ENCODE peak calls at places on chromosomes 6 and 20, in seven cellular contexts. B is suprapubic skin, G is A673, S is body of pancreas, I is kidney epithelial cell, J is cardiac fibroblast, W is GM12878. Y is an unnamed sample.

GRCh38 chr20:14706555-14706954 is 369.1 kb upstream of the FLRT3 start:
- DNase-seq in B (no peak), G (no peak), S (no peak), I (no peak), J (no peak), W (no peak), Y (no peak)

GRCh38 chr20:46250772-46251171 is 57.5 kb downstream of the CDH22 start:
- DNase-seq in B (no peak), G (no peak), S (no peak), I (no peak), J (no peak), W (no peak), Y (no peak)

GRCh38 chr6:147167009-147167408 is 37.2 kb upstream of the STXBP5 start:
- DNase-seq in B (no peak), G (no peak), S (no peak), I (no peak), J (no peak), W (no peak), Y (no peak)

GRCh38 chr6:149170564-149171452 is 146.7 kb upstream of the TAB2 start:
- DNase-seq in B (no peak), G (peak), S (no peak), I (no peak), J (peak), W (no peak), Y (peak)

GRCh38 chr6:130598021-130598989 is 228.9 kb upstream of the SMLR1 start:
- DNase-seq in B (no peak), G (no peak), S (no peak), I (no peak), J (peak), W (no peak), Y (peak)

GRCh38 chr6:147285087-147285855 is 81.1 kb downstream of the STXBP5 start:
- DNase-seq in B (no peak), G (peak), S (no peak), I (no peak), J (peak), W (no peak), Y (peak)

GRCh38 chr20:38905375-38905774 is 20.8 kb upstream of the FAM83D start:
- DNase-seq in B (no peak), G (no peak), S (no peak), I (no peak), J (no peak), W (no peak), Y (peak)

GRCh38 chr6:49805246-49805645 is 18.2 kb upstream of the PGK2 start:
- DNase-seq in B (no peak), G (no peak), S (no peak), I (no peak), J (no peak), W (no peak), Y (no peak)

GRCh38 chr6:15770347-15771143 is 107.7 kb upstream of the DTNBP1 start:
- DNase-seq in B (no peak), G (no peak), S (no peak), I (peak), J (peak), W (peak), Y (peak)

GRCh38 chr6:38973178-38974057 is 75.2 kb upstream of the GLP1R start:
- DNase-seq in B (no peak), G (peak), S (peak), I (peak), J (peak), W (peak), Y (peak)

GRCh38 chr20:57620274-57620990 is at the start of gene ZBP1:
- DNase-seq in B (no peak), G (no peak), S (peak), I (no peak), J (no peak), W (peak), Y (no peak)

GRCh38 chr6:158002249-158002950 is 20.7 kb downstream of the SYNJ2 start:
- DNase-seq in B (peak), G (no peak), S (no peak), I (no peak), J (no peak), W (no peak), Y (no peak)

GRCh38 chr6:44255848-44256247 is 1.5 kb downstream of the SLC35B2 start:
- DNase-seq in B (no peak), G (no peak), S (no peak), I (no peak), J (no peak), W (no peak), Y (no peak)

GRCh38 chr6:139296927-139297326 is 5.1 kb upstream of the TXLNB start:
- DNase-seq in B (no peak), G (no peak), S (no peak), I (peak), J (peak), W (no peak), Y (peak)

GRCh38 chr6:151641028-151641427 is 147.2 kb downstream of the CCDC170 start:
- DNase-seq in B (no peak), G (no peak), S (no peak), I (no peak), J (no peak), W (no peak), Y (no peak)

GRCh38 chr20:60899320-60899719 is 352.7 kb upstream of the CDH4 start:
- DNase-seq in B (no peak), G (no peak), S (no peak), I (no peak), J (no peak), W (no peak), Y (no peak)

GRCh38 chr20:60892095-60892813 is 359.8 kb upstream of the CDH4 start:
- DNase-seq in B (no peak), G (no peak), S (no peak), I (no peak), J (no peak), W (no peak), Y (no peak)

GRCh38 chr20:60900581-60900980 is 351.5 kb upstream of the CDH4 start:
- DNase-seq in B (no peak), G (no peak), S (no peak), I (no peak), J (no peak), W (no peak), Y (no peak)

DNA sequence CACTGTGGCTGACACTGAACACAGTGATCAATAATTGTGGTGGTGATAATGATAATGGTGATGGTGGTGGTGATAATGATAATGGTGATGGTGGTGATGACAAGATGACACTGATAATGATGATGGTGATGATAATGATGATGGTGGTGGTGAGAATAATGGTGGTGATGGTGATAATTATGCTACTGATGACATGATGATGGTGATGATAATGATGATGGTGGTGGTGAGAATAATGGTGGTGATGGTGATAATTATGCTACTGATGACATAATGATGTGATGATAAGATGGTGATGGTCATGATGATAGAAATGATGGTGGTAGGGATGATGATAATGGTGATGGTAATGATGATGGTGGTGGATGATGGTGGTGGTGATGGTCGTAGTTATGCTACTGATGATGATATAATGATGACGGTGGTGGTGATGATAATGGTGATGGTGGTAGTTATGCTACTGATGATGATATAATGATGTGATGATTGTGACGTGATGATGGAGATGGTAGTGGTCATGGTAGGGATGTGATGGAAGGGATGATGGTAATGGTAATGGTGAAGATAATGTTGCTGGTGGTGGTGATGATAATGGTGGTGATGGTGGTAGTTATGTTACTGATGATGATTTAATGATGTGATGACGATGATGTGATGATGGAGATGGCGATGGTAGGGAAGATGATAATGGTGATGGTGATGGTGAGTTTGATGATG is 356.5 kb upstream of the CDH4 start:
- DNase-seq in B (no peak), G (no peak), S (no peak), I (no peak), J (no peak), W (no peak), Y (no peak)
- TF ChIP-seq CTCF in B (no peak), G (no peak), S (no peak), I (no peak), J (no peak), W (no peak), Y (no peak)

DNA sequence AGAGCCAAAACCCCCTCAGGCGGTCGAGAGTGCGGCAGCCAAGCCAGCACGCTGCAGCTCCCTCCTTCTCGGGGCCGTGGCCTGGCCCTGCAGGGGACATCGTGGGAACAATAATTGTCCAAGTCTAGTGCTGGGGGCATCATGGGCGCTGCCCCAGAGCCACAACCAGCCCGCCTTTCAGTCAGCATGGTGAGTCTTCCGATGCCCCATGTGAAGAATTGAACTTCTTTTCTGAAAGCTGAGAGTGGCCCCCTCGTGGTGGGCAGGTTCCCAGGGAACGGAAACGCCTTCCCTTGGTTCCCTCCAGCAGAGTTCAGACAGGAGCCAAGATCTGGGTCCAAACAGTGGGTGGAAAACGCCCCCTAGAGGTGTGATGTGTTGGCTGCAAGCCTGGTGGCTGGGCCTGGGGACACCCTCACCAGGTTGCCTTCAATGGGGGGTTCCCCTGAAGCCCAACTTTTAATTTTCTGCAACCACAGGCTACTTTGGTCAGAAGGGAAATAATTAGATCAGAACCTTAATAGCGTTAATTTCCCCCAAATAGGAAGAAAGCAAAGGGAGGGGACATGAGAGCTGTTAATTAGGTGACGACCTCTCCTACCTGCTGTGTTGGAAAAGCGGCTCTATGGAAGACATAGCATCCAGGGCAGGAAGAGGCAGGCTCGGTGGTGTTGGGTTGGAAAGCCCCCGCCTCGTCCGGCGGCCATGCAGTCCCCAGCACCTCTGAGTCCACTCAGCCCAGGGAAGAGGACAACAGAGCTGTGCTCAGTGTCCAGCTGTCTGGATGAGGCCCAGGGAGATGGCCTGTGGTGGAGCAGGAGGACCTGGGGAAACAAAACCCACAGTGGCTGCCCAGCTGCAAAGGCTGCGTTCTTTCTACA is 4.7 kb upstream of the MRGBP start:
- DNase-seq in B (peak), G (peak), S (peak), I (no peak), J (peak), W (no peak), Y (peak)
- H3K4me3 ChIP-seq in B (no peak), G (no peak), S (no peak), I (no peak), J (no peak), W (no peak), Y (no peak)

GRCh38 chr6:36920049-36920448 is 34.3 kb downstream of the C6orf89 start:
- DNase-seq in B (no peak), G (no peak), S (peak), I (no peak), J (no peak), W (no peak), Y (no peak)
- TF ChIP-seq CTCF in B (no peak), G (no peak), S (no peak), I (no peak), J (no peak), W (no peak), Y (no peak)

GRCh38 chr6:82492134-82492533 is 128.5 kb downstream of the TPBG start:
- DNase-seq in B (no peak), G (no peak), S (no peak), I (no peak), J (no peak), W (no peak), Y (no peak)
- H3K4me3 ChIP-seq in B (no peak), G (no peak), S (no peak), I (no peak), J (no peak), W (no peak), Y (no peak)

DNA sequence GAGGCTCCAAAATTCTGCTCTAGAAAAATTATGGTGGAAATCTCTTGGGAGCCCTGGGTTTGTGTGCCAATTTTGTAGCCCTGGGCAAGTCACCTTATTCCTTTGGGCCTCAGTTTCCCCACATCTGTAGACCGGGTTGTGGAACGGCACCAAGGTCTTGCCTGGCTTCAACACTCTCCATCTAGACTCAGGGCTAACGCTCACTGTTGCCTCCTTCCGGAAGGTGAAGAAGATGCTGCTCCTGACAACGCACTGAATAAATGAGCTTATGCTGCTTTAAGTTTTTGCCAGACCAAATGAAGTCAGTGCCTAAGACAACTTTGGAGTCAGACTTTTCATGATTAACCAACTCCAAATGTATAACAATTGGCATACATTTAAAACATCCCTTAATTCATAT is 53.1 kb downstream of the PSMG4 start:
- DNase-seq in B (no peak), G (no peak), S (no peak), I (no peak), J (no peak), W (no peak), Y (no peak)
- TF ChIP-seq CTCF in B (no peak), G (no peak), S (no peak), I (no peak), J (no peak), W (no peak), Y (no peak)

GRCh38 chr6:53464942-53465460 is 79.9 kb downstream of the GCLC start:
- DNase-seq in B (no peak), G (no peak), S (peak), I (no peak), J (peak), W (no peak), Y (peak)

GRCh38 chr6:53464483-53464882 is 80.4 kb downstream of the GCLC start:
- DNase-seq in B (no peak), G (no peak), S (no peak), I (no peak), J (no peak), W (no peak), Y (no peak)

GRCh38 chr6:53458097-53458866 is 86.6 kb downstream of the GCLC start:
- DNase-seq in B (no peak), G (no peak), S (no peak), I (no peak), J (no peak), W (no peak), Y (no peak)

GRCh38 chr6:53461041-53461656 is 83.8 kb downstream of the GCLC start:
- DNase-seq in B (no peak), G (no peak), S (no peak), I (no peak), J (no peak), W (peak), Y (no peak)

DNA sequence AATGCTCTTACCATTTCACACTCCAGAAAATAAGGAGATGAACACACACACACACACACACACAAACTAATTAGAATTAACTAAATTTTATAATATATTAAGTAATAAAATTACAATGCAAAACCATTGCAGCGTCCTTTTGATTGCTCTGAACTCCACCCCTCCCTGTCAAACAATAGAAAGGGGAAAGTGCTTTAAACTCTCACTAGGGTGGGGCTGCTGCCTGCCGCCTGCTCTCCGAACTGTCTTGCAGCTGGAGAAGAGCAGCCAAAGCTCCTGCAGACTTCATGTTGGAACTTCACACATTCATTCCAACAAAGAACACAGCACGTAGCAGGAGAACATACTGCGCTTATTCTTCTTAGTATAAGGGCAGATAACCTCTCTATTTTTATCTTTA is 83.2 kb downstream of the GCLC start:
- DNase-seq in B (no peak), G (no peak), S (no peak), I (no peak), J (no peak), W (no peak), Y (no peak)
- H3K4me3 ChIP-seq in B (no peak), G (no peak), S (no peak), I (no peak), J (no peak), W (no peak), Y (no peak)

GRCh38 chr20:9889270-9889981 is 50.5 kb upstream of the PAK5 start:
- DNase-seq in B (no peak), G (peak), S (no peak), I (no peak), J (no peak), W (peak), Y (no peak)

GRCh38 chr20:9886227-9886626 is 47.4 kb upstream of the PAK5 start:
- DNase-seq in B (no peak), G (no peak), S (no peak), I (no peak), J (no peak), W (no peak), Y (peak)

GRCh38 chr20:9884061-9884460 is 45.2 kb upstream of the PAK5 start:
- DNase-seq in B (no peak), G (peak), S (no peak), I (no peak), J (no peak), W (no peak), Y (no peak)

DNA sequence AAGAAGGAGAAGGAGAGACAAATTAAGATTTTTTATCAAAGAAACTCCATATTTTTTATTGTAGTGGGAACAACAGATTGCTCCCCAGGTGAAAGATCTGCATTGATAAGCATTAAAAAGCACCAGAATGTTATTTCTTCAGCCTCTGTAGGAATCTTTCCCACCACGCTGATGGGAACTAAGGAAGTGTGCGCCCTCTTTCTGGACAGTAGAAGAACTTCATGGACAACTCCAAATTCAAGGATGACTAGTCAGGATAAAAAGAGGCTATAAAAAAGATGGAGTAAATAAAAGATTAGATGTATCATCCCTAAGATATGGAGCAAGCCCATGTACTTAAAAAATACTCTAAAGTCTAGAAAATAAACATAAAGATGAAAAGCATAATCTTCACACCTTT is 45.8 kb upstream of the PAK5 start:
- DNase-seq in B (no peak), G (peak), S (no peak), I (no peak), J (no peak), W (no peak), Y (peak)
- TF ChIP-seq CTCF in B (no peak), G (peak), S (no peak), I (peak), J (no peak), W (no peak), Y (no peak)

GRCh38 chr6:3229566-3230274 is 2.3 kb upstream of the TUBB2B start:
- DNase-seq in B (no peak), G (no peak), S (no peak), I (no peak), J (no peak), W (no peak), Y (no peak)
- H3K4me3 ChIP-seq in B (peak), G (peak), S (no peak), I (no peak), J (no peak), W (peak), Y (no peak)

GRCh38 chr20:36267605-36268500 is 31.6 kb downstream of the AAR2 start:
- DNase-seq in B (no peak), G (no peak), S (no peak), I (no peak), J (no peak), W (no peak), Y (no peak)
- TF ChIP-seq CTCF in B (no peak), G (no peak), S (no peak), I (no peak), J (no peak), W (no peak), Y (no peak)

GRCh38 chr6:166725571-166725970 is 98.5 kb upstream of the RPS6KA2 start:
- DNase-seq in B (no peak), G (no peak), S (no peak), I (no peak), J (no peak), W (no peak), Y (no peak)

GRCh38 chr6:166722779-166723178 is 95.7 kb upstream of the RPS6KA2 start:
- DNase-seq in B (no peak), G (no peak), S (no peak), I (no peak), J (no peak), W (no peak), Y (no peak)

GRCh38 chr6:166720859-166721258 is 93.8 kb upstream of the RPS6KA2 start:
- DNase-seq in B (no peak), G (no peak), S (no peak), I (no peak), J (no peak), W (no peak), Y (no peak)

GRCh38 chr6:166724576-166724975 is 97.5 kb upstream of the RPS6KA2 start:
- DNase-seq in B (no peak), G (no peak), S (no peak), I (no peak), J (no peak), W (no peak), Y (peak)

GRCh38 chr6:166721576-166721975 is 94.5 kb upstream of the RPS6KA2 start:
- DNase-seq in B (no peak), G (no peak), S (no peak), I (no peak), J (no peak), W (no peak), Y (no peak)
- H3K4me3 ChIP-seq in B (no peak), G (no peak), S (no peak), I (no peak), J (no peak), W (no peak), Y (no peak)

Y was measured in fibroblast of mammary gland.